ENCODE peak calls at places on chromosomes 1 and 21, in ten cellular contexts. X is GM23338, M is OCI-LY7, P is AG10803, F is fibroblast of pulmonary artery, Q is thoracic aorta, Z is AG04450, D is dorsolateral prefrontal cortex, V is choroid plexus epithelial cell, B is cardiac muscle cell. N is an unnamed sample.

GRCh38 chr1:34320081-34320480 is 143.4 kb downstream of the C1orf94 start:
- DNase-seq in X (no peak), M (no peak), P (peak), F (no peak), Q (no peak), Z (no peak), D (no peak), V (no peak), B (no peak), N (no peak)

GRCh38 chr1:21293537-21294265 is 3.4 kb upstream of the ECE1 start:
- DNase-seq in X (no peak), M (peak), P (no peak), F (no peak), Q (no peak), Z (no peak), D (no peak), V (no peak), B (no peak), N (no peak)

GRCh38 chr1:1665815-1666251 is 7.0 kb upstream of the CDK11B start:
- DNase-seq in X (peak), M (peak), P (no peak), F (no peak), Q (no peak), Z (no peak), D (no peak), V (no peak), B (no peak), N (peak)

GRCh38 chr1:228166170-228166936 is 749 bp downstream of the IBA57 start:
- DNase-seq in X (peak), M (peak), P (peak), F (peak), Q (peak), Z (no peak), D (peak), V (peak), B (peak), N (peak)

GRCh38 chr1:201715801-201716741 is 112.9 kb upstream of the IPO9 start:
- DNase-seq in X (no peak), M (peak), P (no peak), F (no peak), Q (no peak), Z (no peak), D (no peak), V (no peak), B (no peak), N (peak)

GRCh38 chr1:228003461-228004330 is 3.1 kb upstream of the WNT3A start:
- DNase-seq in X (peak), M (no peak), P (no peak), F (no peak), Q (no peak), Z (no peak), D (peak), V (no peak), B (no peak), N (no peak)

GRCh38 chr1:36857761-36858160 is 176.6 kb downstream of the GRIK3 start:
- DNase-seq in X (no peak), M (no peak), P (no peak), F (no peak), Q (no peak), Z (no peak), D (no peak), V (no peak), B (no peak), N (no peak)

GRCh38 chr1:187310038-187310437 is 481.3 kb downstream of the PLA2G4A start:
- DNase-seq in X (no peak), M (no peak), P (no peak), F (no peak), Q (no peak), Z (no peak), D (no peak), V (no peak), B (no peak), N (no peak)

GRCh38 chr21:37176716-37177115 is 90.4 kb downstream of the VPS26C start:
- DNase-seq in X (peak), M (no peak), P (no peak), F (no peak), Q (no peak), Z (no peak), D (no peak), V (no peak), B (no peak), N (no peak)

GRCh38 chr1:200028586-200029034 is 1.1 kb downstream of the NR5A2 start:
- DNase-seq in X (peak), M (peak), P (no peak), F (no peak), Q (no peak), Z (no peak), D (no peak), V (no peak), B (no peak), N (no peak)

GRCh38 chr1:211328866-211329265 is 2.2 kb downstream of the TRAF5 start:
- DNase-seq in X (no peak), M (peak), P (no peak), F (no peak), Q (no peak), Z (no peak), D (no peak), V (no peak), B (no peak), N (no peak)

GRCh38 chr1:192263436-192263835 is 53.4 kb upstream of the RGS21 start:
- DNase-seq in X (no peak), M (no peak), P (peak), F (peak), Q (no peak), Z (peak), D (no peak), V (peak), B (no peak), N (no peak)

GRCh38 chr1:177487481-177487880 is 316.7 kb downstream of the BRINP2 start:
- DNase-seq in X (peak), M (no peak), P (no peak), F (no peak), Q (no peak), Z (no peak), D (no peak), V (no peak), B (no peak), N (no peak)

GRCh38 chr1:45979778-45980176 is 152.7 kb downstream of the PIK3R3 start:
- DNase-seq in X (no peak), M (no peak), P (no peak), F (no peak), Q (no peak), Z (no peak), D (no peak), V (no peak), B (no peak), N (no peak)

GRCh38 chr1:21149862-21150432 is 26.8 kb downstream of the EIF4G3 start:
- DNase-seq in X (peak), M (no peak), P (peak), F (peak), Q (no peak), Z (peak), D (peak), V (peak), B (peak), N (no peak)

GRCh38 chr1:197519741-197520334 is 251.8 kb downstream of the CRB1 start:
- DNase-seq in X (peak), M (peak), P (peak), F (peak), Q (no peak), Z (no peak), D (no peak), V (peak), B (no peak), N (peak)

GRCh38 chr1:37752583-37753471 is 12.1 kb downstream of the EPHA10 start:
- DNase-seq in X (peak), M (no peak), P (no peak), F (peak), Q (no peak), Z (no peak), D (peak), V (peak), B (peak), N (no peak)

GRCh38 chr1:21552715-21553114 is 43.5 kb downstream of the ALPL start:
- DNase-seq in X (no peak), M (no peak), P (peak), F (peak), Q (no peak), Z (peak), D (no peak), V (peak), B (peak), N (peak)

GRCh38 chr1:35808376-35809155 is 750 bp downstream of the AGO4 start:
- DNase-seq in X (peak), M (peak), P (peak), F (no peak), Q (no peak), Z (no peak), D (peak), V (peak), B (peak), N (peak)

GRCh38 chr21:16046625-16047340 is 317.0 kb downstream of the USP25 start:
- DNase-seq in X (no peak), M (no peak), P (peak), F (no peak), Q (no peak), Z (no peak), D (no peak), V (peak), B (no peak), N (no peak)

GRCh38 chr1:200518524-200518923 is 102.0 kb downstream of the KIF14 start:
- DNase-seq in X (no peak), M (no peak), P (no peak), F (peak), Q (no peak), Z (no peak), D (no peak), V (no peak), B (no peak), N (no peak)

GRCh38 chr1:47229884-47230691 is 1.9 kb downstream of the TAL1 start:
- DNase-seq in X (peak), M (no peak), P (no peak), F (peak), Q (no peak), Z (no peak), D (no peak), V (no peak), B (no peak), N (no peak)
- H3K4me3 ChIP-seq in X (peak), M (no peak), P (no peak), F (no peak), Q (peak), Z (no peak), D (peak), V (no peak), B (no peak), N (no peak)

GRCh38 chr1:230702934-230703678 is 10.8 kb downstream of the AGT start:
- DNase-seq in X (no peak), M (no peak), P (no peak), F (no peak), Q (no peak), Z (no peak), D (no peak), V (no peak), B (no peak), N (no peak)
- TF ChIP-seq CTCF in X (no peak), M (no peak), P (no peak), F (no peak), Q (no peak), Z (no peak), D (no peak), V (no peak), B (no peak), N (no peak)

DNA sequence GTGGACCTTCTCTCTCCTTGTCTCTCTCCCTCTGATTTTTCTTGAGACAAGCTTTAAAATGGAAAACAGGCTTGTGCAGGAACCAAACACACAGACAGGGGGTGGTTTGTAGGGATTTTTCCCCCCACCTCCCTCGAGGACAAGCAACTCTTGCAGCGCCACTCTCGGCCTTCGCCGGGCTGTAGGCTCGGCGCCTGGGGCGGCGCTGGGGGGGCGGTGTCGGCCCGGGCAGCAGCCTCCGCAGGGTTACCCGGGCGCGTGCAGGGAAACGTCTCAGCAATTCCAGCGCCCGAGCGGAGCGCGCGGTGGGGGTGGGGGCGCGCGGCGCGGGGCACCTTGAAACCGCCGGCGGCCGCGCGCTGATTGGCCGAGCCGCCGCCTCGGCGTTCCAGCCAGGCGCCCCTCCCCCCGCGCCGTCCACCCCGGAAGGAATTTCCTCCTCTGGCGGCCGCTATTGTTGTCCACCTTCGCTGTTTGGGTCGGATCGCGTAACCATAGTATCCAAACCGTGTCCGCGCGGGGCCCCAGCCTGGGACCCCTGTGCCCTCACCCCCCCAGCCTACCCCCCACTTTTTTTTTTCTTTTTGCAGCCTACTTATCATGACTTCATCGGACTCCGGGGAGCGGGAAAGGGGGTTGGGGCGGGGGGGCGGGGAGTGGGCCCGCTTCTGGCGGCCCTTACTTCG is 59.8 kb upstream of the ACOT11 start:
- DNase-seq in X (peak), M (peak), P (peak), F (peak), Q (peak), Z (peak), D (peak), V (peak), B (peak), N (peak)
- H3K4me3 ChIP-seq in X (peak), M (peak), P (peak), F (peak), Q (peak), Z (peak), D (peak), V (peak), B (peak), N (peak)

GRCh38 chr21:17981060-17981459 is 161.9 kb upstream of the C21orf91 start:
- DNase-seq in X (no peak), M (no peak), P (no peak), F (peak), Q (no peak), Z (no peak), D (no peak), V (no peak), B (no peak), N (no peak)

GRCh38 chr21:17976139-17976538 is 157.0 kb upstream of the C21orf91 start:
- DNase-seq in X (no peak), M (no peak), P (no peak), F (peak), Q (no peak), Z (no peak), D (no peak), V (no peak), B (no peak), N (no peak)
- TF ChIP-seq CTCF in X (no peak), M (no peak), P (no peak), F (no peak), Q (no peak), Z (no peak), D (no peak), V (no peak), B (no peak), N (no peak)

GRCh38 chr1:172177849-172178248 is 242.6 kb upstream of the C1orf105 start:
- DNase-seq in X (no peak), M (no peak), P (no peak), F (no peak), Q (no peak), Z (no peak), D (no peak), V (no peak), B (no peak), N (no peak)

GRCh38 chr1:172178846-172179245 is 241.6 kb upstream of the C1orf105 start:
- DNase-seq in X (no peak), M (no peak), P (no peak), F (no peak), Q (no peak), Z (no peak), D (no peak), V (no peak), B (no peak), N (no peak)

GRCh38 chr1:172176206-172176605 is 244.3 kb upstream of the C1orf105 start:
- DNase-seq in X (no peak), M (no peak), P (no peak), F (no peak), Q (no peak), Z (no peak), D (no peak), V (peak), B (no peak), N (no peak)

GRCh38 chr1:172185206-172185605 is 235.3 kb upstream of the C1orf105 start:
- DNase-seq in X (peak), M (peak), P (peak), F (peak), Q (no peak), Z (no peak), D (no peak), V (peak), B (no peak), N (peak)

DNA sequence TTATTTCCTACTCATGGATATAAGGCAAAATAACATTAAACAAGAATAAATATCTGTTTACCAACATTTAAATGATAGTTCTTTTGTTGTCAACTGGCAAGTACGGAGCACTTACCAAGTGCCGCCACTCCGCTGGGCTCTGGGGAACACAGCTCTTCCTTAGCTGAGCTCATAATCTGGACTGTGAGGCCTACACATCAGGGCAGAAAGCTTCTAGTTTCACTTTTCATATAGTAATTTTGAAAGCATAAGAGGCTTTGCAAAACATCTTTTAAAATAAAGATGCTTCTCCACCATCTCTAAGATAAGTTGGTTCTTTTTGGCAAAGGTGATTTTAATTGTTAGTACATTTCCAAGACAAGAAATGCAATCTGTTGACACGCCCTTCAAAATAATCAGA is 239.6 kb upstream of the C1orf105 start:
- DNase-seq in X (peak), M (no peak), P (peak), F (peak), Q (no peak), Z (no peak), D (peak), V (peak), B (no peak), N (no peak)
- H3K4me3 ChIP-seq in X (no peak), M (peak), P (peak), F (peak), Q (peak), Z (peak), D (peak), V (no peak), B (no peak), N (no peak)